ENCODE peak calls at places on chromosomes 13 and 19, in six cellular contexts. X is body of pancreas, A is brain microvascular endothelial cell, G is BE2C, D is nephron progenitor cell, F is RWPE1. T is an unnamed sample.

GRCh38 chr19:45879971-45880370 is 6.0 kb downstream of the IRF2BP1 start:
- DNase-seq in F (no peak), D (no peak), A (no peak), X (no peak), G (no peak), T (no peak)

GRCh38 chr13:42561752-42562467 is 12.0 kb upstream of the TNFSF11 start:
- DNase-seq in X (no peak), D (no peak), G (no peak), A (peak; percentile 25), F (no peak), T (no peak)

GRCh38 chr13:78100481-78100880 is 181.8 kb upstream of the EDNRB start:
- DNase-seq in G (no peak), A (no peak), D (no peak), X (no peak), F (no peak), T (no peak)

GRCh38 chr13:48009298-48009697 is 8.2 kb upstream of the SUCLA2 start:
- DNase-seq in G (no peak), X (no peak), A (peak; percentile 28), F (peak; percentile 77), D (no peak), T (no peak)

GRCh38 chr13:98143601-98144500 is 957 bp downstream of the FARP1 start:
- DNase-seq in D (peak; percentile 46), A (no peak), F (peak; percentile 21), X (peak; percentile 23), G (peak; percentile 67), T (no peak)

GRCh38 chr19:17946965-17947784 is 14.4 kb downstream of the CCDC124 start:
- DNase-seq in X (peak; percentile 37), D (no peak), A (no peak), F (no peak), G (no peak), T (no peak)

GRCh38 chr19:29875931-29876330 is 64.1 kb downstream of the CCNE1 start:
- DNase-seq in A (no peak), D (no peak), X (no peak), F (no peak), G (no peak), T (no peak)

GRCh38 chr13:41231786-41232185 is 31.6 kb downstream of the MTRF1 start:
- DNase-seq in D (peak; percentile 10), F (no peak), A (peak; percentile 40), X (peak; percentile 97), G (peak; percentile 10), T (no peak)

GRCh38 chr19:19860756-19861390 is 4.8 kb upstream of the ZNF253 start:
- DNase-seq in A (no peak), F (no peak), D (no peak), X (no peak), G (no peak), T (peak; percentile 37)

GRCh38 chr19:28873301-28873700 is 339.6 kb downstream of the UQCRFS1 start:
- DNase-seq in F (no peak), X (no peak), D (no peak), A (no peak), G (no peak), T (no peak)

GRCh38 chr19:15902254-15902653 is 4.4 kb upstream of the CYP4F2 start:
- DNase-seq in D (no peak), A (no peak), G (no peak), X (no peak), F (no peak), T (no peak)

GRCh38 chr19:46279177-46279576 is 17.7 kb upstream of the HIF3A start:
- DNase-seq in A (no peak), F (no peak), G (no peak), X (no peak), D (no peak), T (no peak)

GRCh38 chr13:23755040-23755439 is 134.2 kb downstream of the MIPEP start:
- DNase-seq in G (no peak), A (no peak), D (no peak), X (no peak), F (no peak), T (no peak)

GRCh38 chr19:4911786-4912672 is 2.7 kb downstream of the UHRF1 start:
- DNase-seq in D (peak; percentile 65), G (peak; percentile 71), X (peak; percentile 49), A (peak; percentile 99), F (peak; percentile 98), T (no peak)

GRCh38 chr19:32302778-32303177 is 42.6 kb upstream of the ZNF507 start:
- DNase-seq in A (no peak), G (no peak), F (no peak), X (no peak), D (no peak), T (no peak)

GRCh38 chr13:99580500-99581268 is 79.4 kb downstream of the TM9SF2 start:
- DNase-seq in F (no peak), A (no peak), G (no peak), X (no peak), D (no peak), T (no peak)

GRCh38 chr13:34772881-34773280 is 169.2 kb upstream of the NBEA start:
- DNase-seq in F (no peak), A (no peak), D (no peak), G (no peak), X (no peak), T (no peak)

GRCh38 chr19:11984986-11985385 is 20.1 kb downstream of the ZNF763 start:
- DNase-seq in X (no peak), F (no peak), A (no peak), D (no peak), G (peak; percentile 30), T (no peak)
- TF ChIP-seq CTCF in X (no peak), F (no peak), A (peak; percentile 25), D (no peak), G (peak; percentile 52), T (no peak)

GRCh38 chr19:58009301-58009665 is 6.7 kb upstream of the ZNF606 start:
- DNase-seq in X (no peak), D (no peak), F (no peak), A (no peak), G (no peak), T (no peak)
- TF ChIP-seq CTCF in X (no peak), D (no peak), F (no peak), A (no peak), G (no peak), T (no peak)

GRCh38 chr19:54109651-54110050 is 5.8 kb downstream of the TFPT start:
- DNase-seq in X (no peak), A (no peak), F (no peak), G (no peak), D (no peak), T (no peak)
- TF ChIP-seq CTCF in X (no peak), A (no peak), F (no peak), G (no peak), D (no peak), T (no peak)

GRCh38 chr19:27776020-27776419 is 1436.9 kb downstream of the UQCRFS1 start:
- DNase-seq in D (no peak), X (no peak), A (peak; percentile 28), G (peak; percentile 63), F (no peak), T (no peak)
- TF ChIP-seq CTCF in D (no peak), X (no peak), A (peak; percentile 59), G (peak; percentile 62), F (no peak), T (no peak)

GRCh38 chr13:94112731-94113130 is 366.8 kb downstream of the DCT start:
- DNase-seq in X (no peak), D (no peak), G (no peak), A (no peak), F (no peak), T (no peak)
- TF ChIP-seq CTCF in X (no peak), D (no peak), G (peak; percentile 15), A (peak; percentile 28), F (no peak), T (no peak)

T was measured in mesothelial cell of epicardium.